ENCODE peak calls at places on chromosomes 16 and 17, in four cellular contexts. S, F, I and E are unnamed samples.

GRCh38 chr17:789160-789840 is 7.1 kb downstream of the MRM3 start:
- DNase-seq in F (no peak), I (no peak), S (no peak), E (no peak)

GRCh38 chr17:70181376-70181775 is 12.0 kb downstream of the KCNJ2 start:
- DNase-seq in S (no peak), I (no peak), F (no peak), E (no peak)

GRCh38 chr16:67917852-67918236 is 13.8 kb downstream of the CTRL start:
- DNase-seq in S (no peak), I (no peak), F (no peak), E (no peak)

GRCh38 chr16:80806957-80807356 is 2.6 kb upstream of the CDYL2 start:
- DNase-seq in S (peak; percentile 12), I (no peak), F (no peak), E (peak; percentile 14)

GRCh38 chr16:46911650-46912049 is 27.5 kb downstream of the GPT2 start:
- DNase-seq in F (no peak), S (no peak), I (no peak), E (no peak)

GRCh38 chr17:72421128-72422092 is 300.6 kb downstream of the SOX9 start:
- DNase-seq in I (peak; percentile 71), S (no peak), F (no peak), E (no peak)

GRCh38 chr17:40909755-40910154 is 24.7 kb upstream of the KRT20 start:
- DNase-seq in S (no peak), F (no peak), I (no peak), E (no peak)

GRCh38 chr16:82699711-82700495 is 73.1 kb downstream of the CDH13 start:
- DNase-seq in I (no peak), F (no peak), S (no peak), E (no peak)

GRCh38 chr16:85328665-85329058 is 216.4 kb upstream of the CIBAR2 start:
- DNase-seq in F (no peak), I (no peak), S (no peak), E (no peak)

GRCh38 chr17:73803867-73804539 is 159.8 kb upstream of the SDK2 start:
- DNase-seq in F (no peak), S (no peak), I (no peak), E (no peak)

GRCh38 chr17:79406316-79406715 is 204.5 kb downstream of the RBFOX3 start:
- DNase-seq in S (no peak), I (no peak), F (no peak), E (no peak)

GRCh38 chr17:59764292-59764741 is 56.9 kb downstream of the VMP1 start:
- DNase-seq in S (no peak), F (no peak), I (no peak), E (no peak)

GRCh38 chr16:84742561-84743200 is 42.9 kb downstream of the USP10 start:
- DNase-seq in I (no peak), S (no peak), F (no peak), E (no peak)

GRCh38 chr17:8047769-8048110 is 8.9 kb downstream of the ALOX15B start:
- DNase-seq in S (no peak), F (no peak), I (no peak), E (no peak)

GRCh38 chr17:3635474-3636153 is 436 bp downstream of the SHPK start:
- DNase-seq in F (no peak), S (no peak), I (no peak), E (no peak)

GRCh38 chr16:72991645-72992044 is 56.3 kb downstream of the ZFHX3 start:
- DNase-seq in I (no peak), F (no peak), S (no peak), E (no peak)

GRCh38 chr17:20920813-20921199 is 122.0 kb downstream of the USP22 start:
- DNase-seq in S (no peak), I (no peak), F (no peak), E (no peak)

GRCh38 chr17:45240905-45241314 is 19.2 kb downstream of the FMNL1 start:
- DNase-seq in F (no peak), I (no peak), S (no peak), E (no peak)

GRCh38 chr17:41338961-41339485 is 11.6 kb downstream of the KRT33A start:
- DNase-seq in S (peak; percentile 92), I (no peak), F (no peak), E (peak; percentile 90)

GRCh38 chr16:80376941-80377340 is 163.9 kb upstream of the DYNLRB2 start:
- DNase-seq in I (no peak), F (no peak), S (no peak), E (no peak)

GRCh38 chr17:21039839-21040575 is 2.8 kb downstream of the USP22 start:
- DNase-seq in S (peak; percentile 42), F (no peak), I (no peak), E (peak; percentile 17)

GRCh38 chr16:22357635-22357971 is 16.8 kb downstream of the CDR2 start:
- DNase-seq in F (no peak), S (no peak), I (no peak), E (no peak)

GRCh38 chr17:15954222-15954621 is 9.3 kb downstream of the ADORA2B start:
- DNase-seq in S (no peak), I (no peak), F (no peak), E (no peak)

GRCh38 chr16:61233718-61234117 is 802.5 kb downstream of the CDH8 start:
- DNase-seq in F (no peak), I (no peak), S (no peak), E (no peak)

GRCh38 chr17:31488264-31488981 is 96.9 kb downstream of the RAB11FIP4 start:
- DNase-seq in S (no peak), F (no peak), I (peak; percentile 61), E (no peak)

GRCh38 chr17:16915752-16916556 is 56.0 kb downstream of the TNFRSF13B start:
- DNase-seq in S (no peak), I (peak; percentile 67), F (no peak), E (no peak)

GRCh38 chr17:81206657-81207056 is 16.1 kb downstream of the CEP131 start:
- DNase-seq in S (no peak), I (no peak), F (no peak), E (no peak)
- H3K4me3 ChIP-seq in S (no peak overlapping the region), I (no peak overlapping the region), F (no peak overlapping the region), E (no peak overlapping the region)

GRCh38 chr17:68201425-68201785 is 46.4 kb upstream of the AMZ2 start:
- DNase-seq in I (no peak), S (no peak), F (no peak), E (no peak)
- H3K4me1 ChIP-seq in I (peaks cover 48% of the 10 kb centered on the region), S (peaks cover 39% of the 10 kb centered on the region), F (peaks cover 30% of the 10 kb centered on the region), E (peaks cover 48% of the 10 kb centered on the region)

GRCh38 chr16:77807-78443 is at the start of gene MPG:
- DNase-seq in F (peak; percentile 71), S (peak; percentile 79), I (peak; percentile 87), E (peak; percentile 78)
- H3K27me3 ChIP-seq in F (peaks cover 14% of the 10 kb centered on the region), S (no peaks in the 10 kb centered on the region), I (peaks cover 8% of the 10 kb centered on the region), E (peaks cover 6% of the 10 kb centered on the region)

GRCh38 chr16:53061256-53061655 is 6.5 kb downstream of the CHD9 start:
- DNase-seq in S (no peak), F (no peak), I (no peak), E (no peak)
- H3K4me3 ChIP-seq in S (no peak overlapping the region), F (no peak overlapping the region), I (no peak overlapping the region), E (no peak overlapping the region)

DNA sequence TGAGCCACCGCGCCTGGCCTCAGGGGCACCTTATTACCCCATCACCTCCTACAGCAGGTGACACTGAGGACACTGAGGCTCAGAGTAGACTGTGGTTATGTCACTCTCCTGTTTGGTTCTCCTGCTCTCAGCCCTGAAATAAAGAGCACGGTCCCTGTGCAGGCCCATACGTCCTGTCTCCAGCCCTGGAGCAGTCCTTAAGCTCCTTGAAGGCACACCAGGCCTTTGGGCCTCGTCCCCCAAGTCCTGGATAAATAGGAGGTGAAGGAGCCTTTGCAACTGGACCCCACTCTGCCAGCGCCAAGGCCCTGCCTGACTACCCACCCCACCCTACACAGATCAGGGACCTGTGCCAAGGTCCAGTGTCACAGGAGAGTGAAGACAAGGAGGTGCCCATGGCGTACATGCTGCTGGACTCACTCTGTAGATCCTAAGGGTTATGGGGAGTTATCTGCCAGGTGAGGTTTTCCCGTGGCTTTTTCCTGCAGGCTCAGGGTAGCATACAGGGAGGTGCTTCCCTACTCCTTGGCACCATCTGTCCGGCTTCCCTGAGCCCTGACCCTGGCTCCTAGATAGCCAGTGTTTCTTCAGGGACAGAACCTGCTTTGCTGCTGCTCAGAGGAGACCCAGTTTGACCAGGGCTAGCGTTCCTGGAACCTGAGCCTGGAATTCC is 253.2 kb downstream of the SEC14L1 start:
- DNase-seq in F (no peak), I (no peak), S (no peak), E (no peak)
- H3K4me1 ChIP-seq in F (peaks cover 56% of the 10 kb centered on the region), I (peaks cover 83% of the 10 kb centered on the region), S (peaks cover 78% of the 10 kb centered on the region), E (peaks cover 97% of the 10 kb centered on the region)

GRCh38 chr16:1845985-1846384 is 19.0 kb downstream of the FAHD1 start:
- DNase-seq in S (no peak), I (no peak), F (no peak), E (no peak)

GRCh38 chr16:1850981-1851380 is 21.0 kb downstream of the MEIOB start:
- DNase-seq in F (no peak), I (no peak), S (no peak), E (no peak)

DNA sequence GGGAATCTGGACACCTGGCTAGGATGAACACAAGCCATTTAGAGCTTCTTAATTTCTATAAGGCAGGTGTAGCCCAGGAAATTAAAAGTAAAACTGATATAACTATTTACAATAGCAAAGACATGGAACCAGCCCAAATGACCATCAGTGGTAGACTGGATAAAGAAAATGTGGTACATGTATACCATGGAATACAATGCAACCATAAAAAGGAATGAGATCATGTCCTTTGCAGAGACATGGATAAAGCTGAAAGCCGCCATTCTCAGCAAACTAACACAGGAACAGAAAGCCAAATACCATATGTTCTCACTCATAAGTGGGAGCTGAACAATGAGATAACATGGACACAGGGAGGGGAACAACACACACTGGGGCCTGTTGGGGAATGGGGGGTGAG is 19.4 kb downstream of the FAHD1 start:
- DNase-seq in F (no peak), S (no peak), I (no peak), E (no peak)
- H3K27me3 ChIP-seq in F (no peaks in the 10 kb centered on the region), S (no peaks in the 10 kb centered on the region), I (peaks cover 24% of the 10 kb centered on the region), E (peaks cover 4% of the 10 kb centered on the region)

GRCh38 chr17:18962494-18962815 is 10.5 kb downstream of the SLC5A10 start:
- DNase-seq in S (no peak), F (no peak), I (no peak), E (no peak)

GRCh38 chr17:18965530-18966236 is 13.7 kb downstream of the SLC5A10 start:
- DNase-seq in S (no peak), I (no peak), F (no peak), E (no peak)

GRCh38 chr17:18964018-18964351 is 12.0 kb downstream of the SLC5A10 start:
- DNase-seq in I (no peak), S (no peak), F (no peak), E (no peak)

GRCh38 chr17:18963126-18964017 is 11.4 kb downstream of the SLC5A10 start:
- DNase-seq in I (no peak), F (no peak), S (no peak), E (no peak)

DNA sequence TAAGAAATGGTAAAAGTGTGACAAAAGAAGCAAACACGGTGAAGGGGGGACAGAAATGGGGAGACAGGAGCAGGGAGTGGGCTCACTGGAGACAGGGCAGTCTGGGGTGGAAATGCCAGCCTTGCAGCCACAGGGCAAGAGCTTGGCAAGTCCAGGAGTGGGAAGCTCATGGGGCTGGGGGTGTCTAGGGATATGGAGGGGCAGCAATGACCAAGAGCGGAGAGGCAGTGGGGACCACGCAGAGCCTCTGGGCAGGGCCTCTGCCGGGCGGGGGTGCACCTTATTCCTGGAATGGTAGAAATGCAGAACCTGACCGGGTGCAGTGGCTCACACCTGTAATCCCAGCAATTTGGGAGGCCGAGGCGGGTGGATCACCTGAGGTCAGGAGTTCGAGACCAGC is 12.6 kb downstream of the SLC5A10 start:
- DNase-seq in I (no peak), F (no peak), S (no peak), E (no peak)
- H3K4me3 ChIP-seq in I (no peak overlapping the region), F (no peak overlapping the region), S (no peak overlapping the region), E (no peak overlapping the region)

GRCh38 chr16:57640612-57641011 is 12.2 kb downstream of the ADGRG1 start:
- DNase-seq in F (no peak), S (no peak), I (no peak), E (no peak)
- H3K4me1 ChIP-seq in F (no peaks in the 10 kb centered on the region), S (no peaks in the 10 kb centered on the region), I (peaks cover 48% of the 10 kb centered on the region), E (no peaks in the 10 kb centered on the region)